ENCODE peak calls at places on chromosomes 2 and 18, in seven cellular contexts. I, A, W, V, L, E and D are unnamed samples.

GRCh38 chr18:48321121-48321520 is 88.1 kb downstream of the ZBTB7C start:
- DNase-seq in L (no peak), I (no peak), A (no peak), V (no peak), E (no peak), W (peak), D (no peak)

GRCh38 chr18:9775172-9775571 is 67.1 kb downstream of the RAB31 start:
- DNase-seq in W (no peak), I (no peak), L (no peak), A (no peak), E (no peak), V (no peak), D (no peak)

GRCh38 chr2:29114514-29114840 is 738 bp upstream of the CLIP4 start:
- DNase-seq in L (no peak), A (no peak), W (no peak), E (peak), I (no peak), V (no peak), D (no peak)

GRCh38 chr2:43714164-43714563 is 37.9 kb upstream of the C1GALT1C1L start:
- DNase-seq in L (no peak), A (no peak), I (no peak), E (no peak), W (no peak), V (no peak), D (no peak)

GRCh38 chr2:24021122-24021998 is 11.5 kb downstream of the MFSD2B start:
- DNase-seq in A (no peak), I (peak), L (peak), V (peak), E (peak), W (no peak), D (no peak)

GRCh38 chr2:240573071-240573515 is 4.8 kb downstream of the RNPEPL1 start:
- DNase-seq in E (no peak), I (no peak), V (no peak), W (no peak), L (no peak), A (no peak), D (no peak)

GRCh38 chr2:118593257-118593656 is 254.2 kb downstream of the EN1 start:
- DNase-seq in L (no peak), A (no peak), I (no peak), V (no peak), E (no peak), W (no peak), D (no peak)

GRCh38 chr2:174585657-174586056 is 11.9 kb downstream of the WIPF1 start:
- DNase-seq in W (no peak), I (no peak), E (no peak), V (no peak), L (no peak), A (no peak), D (no peak)

GRCh38 chr2:163467206-163467605 is 268.6 kb downstream of the FIGN start:
- DNase-seq in L (no peak), W (no peak), A (no peak), I (no peak), E (peak), V (no peak), D (no peak)

GRCh38 chr2:57804971-57805370 is 241.6 kb upstream of the VRK2 start:
- DNase-seq in E (no peak), L (no peak), I (no peak), V (no peak), W (no peak), A (no peak), D (no peak)

GRCh38 chr2:59449264-59449663 is 1104.2 kb downstream of the BCL11A start:
- DNase-seq in L (no peak), V (no peak), E (no peak), W (no peak), I (no peak), A (no peak), D (no peak)

GRCh38 chr18:48575658-48576453 is 37.0 kb downstream of the CTIF start:
- DNase-seq in A (no peak), V (no peak), W (no peak), E (no peak), L (no peak), I (no peak), D (peak)

GRCh38 chr18:79791141-79791972 is 6.4 kb upstream of the KCNG2 start:
- DNase-seq in E (no peak), V (no peak), A (peak), I (no peak), W (peak), L (no peak), D (peak)

GRCh38 chr2:230668184-230668938 is 44.3 kb upstream of the CAB39 start:
- DNase-seq in V (no peak), A (no peak), L (no peak), W (no peak), I (peak), E (no peak), D (no peak)

GRCh38 chr2:111642576-111643327 is 241.2 kb downstream of the ANAPC1 start:
- DNase-seq in L (no peak), V (no peak), W (no peak), I (no peak), A (no peak), E (no peak), D (no peak)

GRCh38 chr2:237894396-237894979 is 35.1 kb downstream of the RAMP1 start:
- DNase-seq in W (peak), A (no peak), E (no peak), V (no peak), L (no peak), I (no peak), D (no peak)

GRCh38 chr18:72128649-72129048 is 415.5 kb downstream of the CBLN2 start:
- DNase-seq in V (no peak), E (no peak), A (no peak), W (no peak), I (no peak), L (no peak), D (no peak)

GRCh38 chr2:21422724-21423522 is 299.2 kb downstream of the TDRD15 start:
- DNase-seq in A (no peak), W (peak), E (no peak), V (no peak), L (no peak), I (no peak), D (no peak)

GRCh38 chr2:37425408-37425807 is 81.0 kb downstream of the QPCT start:
- DNase-seq in V (no peak), E (no peak), A (no peak), W (no peak), I (no peak), L (no peak), D (no peak)

GRCh38 chr2:146817613-146818012 is 1027.2 kb upstream of the ACVR2A start:
- DNase-seq in V (no peak), L (no peak), A (no peak), W (peak), E (no peak), I (no peak), D (peak)

GRCh38 chr18:57839942-57840381 is 36.8 kb upstream of the ATP8B1 start:
- DNase-seq in L (no peak), W (no peak), V (no peak), I (no peak), A (peak), E (no peak), D (peak)

GRCh38 chr2:43402452-43402937 is 176.1 kb upstream of the ZFP36L2 start:
- DNase-seq in W (no peak), I (no peak), V (no peak), E (no peak), L (no peak), A (no peak), D (no peak)

GRCh38 chr2:191245869-191246531 is 796 bp downstream of the MYO1B start:
- DNase-seq in I (peak), W (peak), A (peak), E (peak), L (peak), V (peak), D (peak)

GRCh38 chr2:234146087-234146826 is 95.8 kb downstream of the SPP2 start:
- DNase-seq in V (no peak), A (peak), L (no peak), E (no peak), I (no peak), W (no peak), D (peak)

GRCh38 chr2:106851475-106851874 is 34.5 kb downstream of the ST6GAL2 start:
- DNase-seq in L (no peak), E (no peak), V (no peak), I (no peak), A (no peak), W (no peak), D (no peak)

GRCh38 chr2:230939691-230940475 is 14.8 kb upstream of the GPR55 start:
- DNase-seq in W (no peak), L (no peak), A (no peak), I (peak), V (no peak), E (no peak), D (no peak)

GRCh38 chr2:200575957-200576356 is 9.9 kb upstream of the AOX1 start:
- DNase-seq in V (no peak), W (no peak), I (no peak), L (no peak), A (no peak), E (no peak), D (peak)

GRCh38 chr18:30727849-30728248 is 314.7 kb downstream of the DSC3 start:
- DNase-seq in V (no peak), L (no peak), A (no peak), W (no peak), E (no peak), I (no peak), D (no peak)

GRCh38 chr2:8926356-8926755 is 77.1 kb downstream of the MBOAT2 start:
- DNase-seq in L (no peak), I (no peak), E (no peak), A (no peak), W (no peak), V (no peak), D (no peak)